ENCODE peak calls at places on chromosomes 6 and 20, in four cellular contexts. J is progenitor cell of endocrine pancreas; E is NCI-H1092; F is stimulated activated CD4-positive, alpha-beta T cell treated with anti-CD3 and anti-CD28 coated beads, Interleukin-2, amount 100 ng/mL, for 48 hours. M is an unnamed sample.

GRCh38 chr6:83597511-83597910 is 85.2 kb downstream of the PRSS35 start:
- DNase-seq in J (no peak), E (no peak), F (no peak), M (no peak)

GRCh38 chr6:133099573-133099972 is 141.6 kb upstream of the EYA4 start:
- DNase-seq in J (no peak), E (no peak), F (no peak), M (peak)

GRCh38 chr6:136089885-136090284 is 160.2 kb downstream of the MTFR2 start:
- DNase-seq in J (no peak), E (no peak), F (no peak), M (peak)

GRCh38 chr6:126066068-126067048 is 80.0 kb downstream of the TRMT11 start:
- DNase-seq in J (no peak), E (no peak), F (no peak), M (peak)

GRCh38 chr6:14796974-14797762 is 448.7 kb upstream of the JARID2 start:
- DNase-seq in J (no peak), E (no peak), F (no peak), M (peak)

GRCh38 chr20:32077192-32077591 is 25.1 kb downstream of the HCK start:
- DNase-seq in J (no peak), E (no peak), F (no peak), M (no peak)

GRCh38 chr6:115796829-115797228 is 263.9 kb downstream of the FRK start:
- DNase-seq in J (no peak), E (no peak), F (no peak), M (no peak)

GRCh38 chr6:41604006-41604405 is 34.3 kb upstream of the MDFI start:
- DNase-seq in J (no peak), E (no peak), F (no peak), M (no peak)

GRCh38 chr20:36532388-36532787 is 8.9 kb upstream of the MYL9 start:
- DNase-seq in J (no peak), E (peak), F (no peak), M (no peak)

GRCh38 chr6:160952633-160953281 is 38.8 kb upstream of the MAP3K4 start:
- DNase-seq in J (no peak), E (no peak), F (no peak), M (peak)

GRCh38 chr6:2020909-2021308 is 224.5 kb downstream of the GMDS start:
- DNase-seq in J (no peak), E (no peak), F (no peak), M (peak)

GRCh38 chr6:22737331-22737730 is 168.0 kb downstream of the HDGFL1 start:
- DNase-seq in J (peak), E (no peak), F (no peak), M (peak)

GRCh38 chr20:50321797-50322480 is 131.3 kb downstream of the CEBPB start:
- DNase-seq in J (no peak), E (no peak), F (no peak), M (peak)

GRCh38 chr6:148231572-148231971 is 111.1 kb upstream of the SASH1 start:
- DNase-seq in J (no peak), E (no peak), F (no peak), M (no peak)

GRCh38 chr6:56787209-56787608 is 144.5 kb upstream of the DST start:
- DNase-seq in J (no peak), E (no peak), F (no peak), M (no peak)

GRCh38 chr20:57708694-57709673 is 831 bp downstream of the PMEPA1 start:
- DNase-seq in J (no peak), E (no peak), F (no peak), M (peak)

GRCh38 chr6:85676086-85676729 is 33.5 kb upstream of the SYNCRIP start:
- DNase-seq in J (no peak), E (no peak), F (no peak), M (no peak)

GRCh38 chr6:158531970-158532369 is 27.9 kb upstream of the TMEM181 start:
- DNase-seq in J (no peak), E (no peak), F (no peak), M (no peak)

GRCh38 chr20:3744806-3745685 is 12.6 kb downstream of the HSPA12B start:
- DNase-seq in J (no peak), E (no peak), F (peak), M (peak)

GRCh38 chr6:164106345-164106769 is 691.8 kb downstream of the QKI start:
- DNase-seq in J (no peak), E (no peak), F (no peak), M (peak)

M was measured in RPMI7951.